ENCODE peak calls at places on chromosome 9, in five cellular contexts. U is ovary, I is pancreas, E is SJSA1, B is H9. K is an unnamed sample. For H3K4me1, the result is how much of the 10 kb centered on the place peaks cover.

GRCh38 chr9:93020785-93021670 is 37.5 kb upstream of the SUSD3 start:
- DNase-seq in I (no peak), E (no peak), B (no peak), U (no peak), K (no peak)

GRCh38 chr9:84315278-84315877 is 25.2 kb downstream of the SLC28A3 start:
- DNase-seq in E (peak), B (peak), U (peak), I (peak), K (peak)

GRCh38 chr9:98993570-98993945 is 49.9 kb downstream of the COL15A1 start:
- DNase-seq in U (no peak), E (peak), B (peak), I (no peak), K (no peak)

GRCh38 chr9:10268500-10269485 is 344.0 kb downstream of the PTPRD start:
- DNase-seq in U (no peak), B (peak), E (no peak), I (no peak), K (peak)

GRCh38 chr9:134494273-134494815 is 147.3 kb upstream of the COL5A1 start:
- DNase-seq in U (no peak), E (no peak), B (no peak), I (no peak), K (no peak)

GRCh38 chr9:109728696-109729300 is 51.2 kb upstream of the PALM2AKAP2 start:
- DNase-seq in I (no peak), E (no peak), B (no peak), U (no peak), K (no peak)

GRCh38 chr9:29865764-29866313 is 2292.6 kb upstream of the C9orf72 start:
- DNase-seq in U (no peak), E (no peak), I (no peak), B (no peak), K (no peak)

GRCh38 chr9:129619787-129620668 is 873 bp downstream of the C9orf50 start:
- DNase-seq in E (no peak), U (no peak), B (peak), I (peak), K (peak)

GRCh38 chr9:37938121-37938906 is 34.4 kb upstream of the SLC25A51 start:
- DNase-seq in B (no peak), I (peak), U (no peak), E (peak), K (peak)

GRCh38 chr9:134059661-134060395 is 8.0 kb downstream of the BRD3 start:
- DNase-seq in I (no peak), B (peak), U (no peak), E (no peak), K (no peak)

GRCh38 chr9:90870646-90871326 is 69.2 kb downstream of the SYK start:
- DNase-seq in I (no peak), U (no peak), E (no peak), B (no peak), K (peak)

GRCh38 chr9:71704806-71705205 is 63.5 kb downstream of the CEMIP2 start:
- DNase-seq in E (no peak), B (no peak), U (no peak), I (no peak), K (no peak)

GRCh38 chr9:4258321-4259093 is 41.4 kb downstream of the GLIS3 start:
- DNase-seq in E (peak), B (no peak), I (no peak), U (no peak), K (peak)

GRCh38 chr9:86282979-86283535 is 719 bp upstream of the ISCA1 start:
- DNase-seq in U (no peak), E (no peak), I (no peak), B (no peak), K (peak)

GRCh38 chr9:93451762-93452709 is 551 bp downstream of the FAM120A start:
- DNase-seq in E (peak), U (peak), I (peak), B (peak), K (peak)

GRCh38 chr9:37197158-37198033 is 77.0 kb downstream of the ZCCHC7 start:
- DNase-seq in U (no peak), E (no peak), I (no peak), B (no peak), K (peak)

GRCh38 chr9:2727966-2728613 is 10.8 kb downstream of the KCNV2 start:
- DNase-seq in I (no peak), E (peak), U (peak), B (no peak), K (peak)

GRCh38 chr9:112764344-112764743 is 13.8 kb downstream of the SNX30 start:
- DNase-seq in U (no peak), I (no peak), B (no peak), E (no peak), K (peak)

GRCh38 chr9:121750715-121751623 is 99.5 kb downstream of the DAB2IP start:
- DNase-seq in I (no peak), B (no peak), U (no peak), E (no peak), K (no peak)

GRCh38 chr9:135485832-135486231 is 6.2 kb downstream of the PPP1R26 start:
- DNase-seq in U (no peak), B (peak), E (no peak), I (no peak), K (no peak)

GRCh38 chr9:124286292-124286931 is 28.7 kb downstream of the NEK6 start:
- DNase-seq in B (no peak), E (peak), I (no peak), U (peak), K (no peak)

GRCh38 chr9:114011313-114011712 is 66.8 kb downstream of the AMBP start:
- DNase-seq in I (no peak), E (no peak), U (peak), B (peak), K (no peak)

GRCh38 chr9:71483457-71483856 is 284.9 kb downstream of the CEMIP2 start:
- DNase-seq in E (no peak), I (no peak), U (no peak), B (no peak), K (no peak)

GRCh38 chr9:110114888-110115259 is 93.1 kb downstream of the C9orf152 start:
- DNase-seq in U (no peak), B (no peak), I (no peak), E (no peak), K (no peak)

GRCh38 chr9:96420468-96421219 is 2.5 kb upstream of the ZNF367 start:
- DNase-seq in E (peak), B (peak), U (peak), I (no peak), K (peak)

GRCh38 chr9:5518937-5519319 is 8.6 kb downstream of the PDCD1LG2 start:
- DNase-seq in U (no peak), I (no peak), B (peak), E (no peak), K (no peak)

GRCh38 chr9:5633243-5633642 is 4.3 kb downstream of the RIC1 start:
- DNase-seq in I (no peak), E (peak), U (no peak), B (no peak), K (peak)

GRCh38 chr9:102461441-102461840 is 533.7 kb upstream of the CYLC2 start:
- DNase-seq in B (no peak), I (no peak), U (no peak), E (no peak), K (no peak)

GRCh38 chr9:123544007-123544827 is 188.2 kb downstream of the CRB2 start:
- DNase-seq in E (peak), B (no peak), U (no peak), I (no peak), K (peak)

GRCh38 chr9:3868466-3868865 is 342.7 kb upstream of the RFX3 start:
- DNase-seq in B (no peak), U (no peak), E (no peak), I (no peak), K (peak)

GRCh38 chr9:133976191-133976861 is 15.8 kb downstream of the VAV2 start:
- DNase-seq in B (no peak), E (no peak), U (no peak), I (peak), K (no peak)

GRCh38 chr9:96686638-96687335 is 31.7 kb upstream of the PRXL2C start:
- DNase-seq in U (peak), B (peak), I (peak), E (peak), K (peak)

GRCh38 chr9:2676466-2676865 is 40.8 kb upstream of the KCNV2 start:
- DNase-seq in U (no peak), I (no peak), E (no peak), B (no peak), K (no peak)

GRCh38 chr9:36194326-36195000 is 3.7 kb downstream of the CLTA start:
- DNase-seq in B (no peak), I (no peak), U (no peak), E (no peak), K (no peak)

GRCh38 chr9:132042324-132042723 is 37.3 kb downstream of the MED27 start:
- DNase-seq in U (no peak), I (no peak), B (no peak), E (peak), K (no peak)

GRCh38 chr9:111529787-111530186 is 4.8 kb downstream of the ZNF483 start:
- DNase-seq in B (peak), U (no peak), I (no peak), E (no peak), K (no peak)

GRCh38 chr9:134778841-134779411 is 101.7 kb upstream of the FCN2 start:
- DNase-seq in I (peak), U (peak), E (peak), B (peak), K (peak)

GRCh38 chr9:128251701-128252100 is 24.1 kb downstream of the GOLGA2 start:
- DNase-seq in I (no peak), E (no peak), B (no peak), U (no peak), K (no peak)

GRCh38 chr9:111916234-111916645 is 19.6 kb downstream of the UGCG start:
- DNase-seq in E (no peak), B (no peak), I (no peak), U (no peak), K (no peak)

GRCh38 chr9:125529589-125530515 is 177.2 kb downstream of the MAPKAP1 start:
- DNase-seq in B (no peak), U (no peak), I (no peak), E (no peak), K (no peak)
- H3K27ac ChIP-seq in B (no peak), U (no peak), I (no peak), E (no peak), K (no peak)

GRCh38 chr9:274101-274500 is 59.4 kb downstream of the DOCK8 start:
- DNase-seq in E (no peak), B (no peak), U (no peak), I (no peak), K (no peak)

GRCh38 chr9:278651-279050 is 64.0 kb downstream of the DOCK8 start:
- DNase-seq in E (no peak), U (no peak), B (no peak), I (no peak), K (no peak)

GRCh38 chr9:281753-282645 is 67.3 kb downstream of the DOCK8 start:
- DNase-seq in B (no peak), E (no peak), U (no peak), I (no peak), K (no peak)

GRCh38 chr9:279674-280073 is 65.0 kb downstream of the DOCK8 start:
- DNase-seq in B (no peak), I (no peak), E (no peak), U (no peak), K (no peak)

DNA sequence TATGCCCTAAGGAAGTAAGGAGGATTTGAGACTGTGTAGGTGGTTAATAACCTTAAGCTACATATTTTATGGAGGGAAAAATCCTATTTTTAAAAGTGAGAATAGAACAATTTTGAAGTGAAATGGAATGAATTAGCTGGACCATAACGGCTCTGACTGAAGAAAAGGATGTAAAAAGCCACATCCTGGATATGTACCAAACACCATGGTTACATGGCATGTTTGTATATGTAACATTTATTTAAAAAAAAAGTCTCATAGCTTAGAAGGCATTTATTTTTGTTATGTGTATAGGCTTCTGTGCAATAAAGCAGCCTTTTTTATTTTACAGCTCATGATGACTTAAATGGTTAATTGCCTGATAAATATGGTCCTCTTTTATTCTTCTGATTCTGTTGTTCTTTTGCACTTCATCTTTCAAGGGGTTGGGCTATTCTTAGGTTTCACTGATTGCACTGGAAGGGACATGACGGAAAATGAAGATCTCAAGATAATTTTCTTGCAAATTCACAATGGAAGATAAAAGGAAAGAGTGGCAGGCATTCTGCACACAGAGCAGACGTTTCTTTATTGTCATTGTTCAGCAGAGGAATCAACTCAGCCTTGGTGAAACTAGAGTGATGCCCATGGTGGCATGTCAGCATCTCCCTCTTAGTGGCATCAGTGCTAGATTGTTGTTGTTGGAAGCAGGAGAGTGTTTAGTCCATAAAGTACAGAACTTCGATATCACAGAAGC is 63.1 kb downstream of the DOCK8 start:
- DNase-seq in I (no peak), U (no peak), B (no peak), E (no peak), K (no peak)
- H3K4me1 ChIP-seq in I (under half), U (under half), B (under half), E (under half), K (under half)

GRCh38 chr9:115098226-115098965 is 19.6 kb downstream of the TNC start:
- DNase-seq in I (no peak), B (no peak), E (no peak), U (no peak), K (no peak)
- H3K27ac ChIP-seq in I (no peak), B (no peak), E (no peak), U (no peak), K (no peak)

DNA sequence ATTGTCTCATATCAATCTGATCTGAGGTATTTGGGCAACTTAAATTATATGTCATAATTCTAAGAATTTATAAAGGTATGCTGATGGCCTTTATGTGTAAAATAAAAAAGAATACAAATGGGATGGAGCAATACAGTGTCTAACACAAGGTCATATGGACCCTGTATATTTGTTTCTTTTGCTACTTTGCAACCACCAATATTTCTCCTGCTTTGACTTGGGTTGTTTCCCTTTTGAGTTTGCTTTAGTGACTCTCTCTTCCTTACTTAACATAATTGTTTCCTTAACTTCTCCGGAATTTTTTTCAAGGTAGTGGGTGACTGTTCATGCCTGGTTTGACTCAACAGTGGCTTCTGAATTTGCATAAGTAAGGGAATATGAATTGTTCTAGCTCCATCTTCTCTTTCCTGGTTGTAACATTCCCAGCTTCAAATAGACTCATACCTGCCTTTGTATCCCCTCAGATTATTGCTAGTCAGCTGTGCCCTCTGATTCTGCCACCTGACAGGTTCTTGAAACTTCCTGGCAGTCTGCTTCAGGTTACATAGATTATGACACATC is 30.2 kb upstream of the ANXA1 start:
- DNase-seq in E (no peak), B (no peak), U (no peak), I (no peak), K (no peak)
- H3K4me1 ChIP-seq in E (under half), B (under half), U (under half), I (under half), K (under half)

GRCh38 chr9:6805532-6805931 is 47.8 kb downstream of the KDM4C start:
- DNase-seq in E (no peak), B (no peak), I (no peak), U (no peak), K (no peak)
- H3K27ac ChIP-seq in E (no peak), B (no peak), I (no peak), U (no peak), K (no peak)

K was measured in cardiac muscle cell.